ENCODE peak calls at places on chromosomes 4 and X, in seven cellular contexts. B, L, W, O, F, G and J are unnamed samples.
A peak's percentile ranks its signal among the peaks of the same experiment; 100 is the strongest.

GRCh38 chr4:156888762-156889161 is 82.8 kb downstream of the PDGFC start:
- DNase-seq in B (peak; percentile 86), L (peak; percentile 74), W (no peak), O (peak; percentile 90), F (no peak), G (no peak), J (no peak)

GRCh38 chrX:33211356-33212254 is at the start of gene DMD:
- DNase-seq in B (peak; percentile 61), L (peak; percentile 88), W (peak; percentile 71), O (peak; percentile 26), F (peak; percentile 54), G (peak; percentile 38), J (no peak)

GRCh38 chr4:139725236-139725635 is 59.6 kb downstream of the MGST2 start:
- DNase-seq in B (no peak), L (no peak), W (no peak), O (no peak), F (no peak), G (no peak), J (no peak)

GRCh38 chr4:3418029-3418762 is 23.6 kb upstream of the HGFAC start:
- DNase-seq in B (no peak), L (no peak), W (peak; percentile 25), O (no peak), F (peak; percentile 64), G (no peak), J (peak; percentile 19)

GRCh38 chrX:10619311-10620015 is 922 bp downstream of the MID1 start:
- DNase-seq in B (peak; percentile 11), L (peak; percentile 40), W (no peak), O (no peak), F (no peak), G (no peak), J (no peak)

GRCh38 chr4:112374850-112375249 is 77.7 kb downstream of the ALPK1 start:
- DNase-seq in B (no peak), L (no peak), W (no peak), O (no peak), F (no peak), G (no peak), J (no peak)

GRCh38 chrX:66731398-66731797 is 92.5 kb upstream of the EDA2R start:
- DNase-seq in B (peak; percentile 68), L (peak; percentile 76), W (no peak), O (peak; percentile 1), F (no peak), G (no peak), J (no peak)

GRCh38 chrX:9172451-9172850 is 138.5 kb upstream of the FAM9B start:
- DNase-seq in B (no peak), L (no peak), W (no peak), O (no peak), F (no peak), G (no peak), J (no peak)

GRCh38 chr4:122083356-122083755 is 68.8 kb upstream of the BLTP1 start:
- DNase-seq in B (no peak), L (no peak), W (no peak), O (no peak), F (no peak), G (no peak), J (no peak)

GRCh38 chrX:72126539-72127140 is 5.1 kb downstream of the RTL5 start:
- DNase-seq in B (peak; percentile 92), L (peak; percentile 95), W (peak; percentile 80), O (peak; percentile 79), F (peak; percentile 95), G (peak; percentile 84), J (peak; percentile 87)

GRCh38 chr4:40307627-40308497 is 27.3 kb upstream of the CHRNA9 start:
- DNase-seq in B (no peak), L (no peak), W (no peak), O (no peak), F (peak; percentile 75), G (no peak), J (no peak)

GRCh38 chrX:47358387-47359065 is 11.9 kb upstream of the ZNF157 start:
- DNase-seq in B (no peak), L (no peak), W (no peak), O (no peak), F (no peak), G (no peak), J (no peak)

GRCh38 chr4:123299212-123299651 is 97.4 kb upstream of the SPRY1 start:
- DNase-seq in B (peak; percentile 96), L (peak; percentile 93), W (no peak), O (peak; percentile 69), F (no peak), G (no peak), J (no peak)

GRCh38 chr4:17284323-17285175 is 227.3 kb downstream of the QDPR start:
- DNase-seq in B (no peak), L (peak; percentile 48), W (no peak), O (no peak), F (no peak), G (no peak), J (no peak)

GRCh38 chr4:173528378-173529321 is 1.4 kb downstream of the HAND2 start:
- DNase-seq in B (peak; percentile 56), L (peak; percentile 71), W (peak; percentile 54), O (no peak), F (peak; percentile 81), G (no peak), J (no peak)

GRCh38 chr4:88043001-88043400 is 35.6 kb downstream of the PKD2 start:
- DNase-seq in B (no peak), L (no peak), W (no peak), O (no peak), F (no peak), G (no peak), J (no peak)

GRCh38 chrX:13250831-13251612 is 68.8 kb downstream of the ATXN3L start:
- DNase-seq in B (peak; percentile 97), L (peak; percentile 94), W (no peak), O (peak; percentile 97), F (no peak), G (peak; percentile 18), J (no peak)

DNA sequence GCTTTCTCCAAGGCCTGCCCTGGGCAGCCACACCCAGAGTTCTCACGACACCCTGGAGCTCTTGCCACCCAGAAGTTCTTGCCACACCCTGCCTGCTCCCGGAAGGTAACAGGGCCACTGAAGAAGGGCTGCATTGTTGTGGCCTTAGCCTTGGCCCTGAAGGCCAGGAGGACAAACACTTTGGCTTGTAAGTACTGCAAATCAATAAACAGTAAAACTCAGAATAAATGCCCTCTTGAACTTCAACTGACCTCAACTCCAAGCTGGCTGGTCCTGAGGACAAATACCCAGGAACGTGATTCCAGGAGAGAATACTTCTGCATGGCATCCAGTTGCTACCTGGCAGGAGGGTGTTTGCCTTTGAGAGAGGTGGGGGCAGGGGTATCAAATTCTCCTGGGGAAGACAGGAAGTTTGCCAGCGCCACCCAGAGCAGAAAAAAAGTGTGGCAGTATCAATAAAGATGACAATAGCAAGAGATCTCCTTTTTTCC is 54.1 kb downstream of the TLR10 start:
- DNase-seq in B (no peak), L (no peak), W (no peak), O (no peak), F (peak; percentile 80), G (no peak), J (no peak)
- TF ChIP-seq CTCF in B (no peak), L (no peak), W (no peak), O (no peak), F (peak; percentile 59), G (no peak), J (no peak)

GRCh38 chr4:172485007-172485406 is 671.8 kb downstream of the GALNTL6 start:
- DNase-seq in B (no peak), L (no peak), W (no peak), O (no peak), F (no peak), G (no peak), J (no peak)

GRCh38 chr4:172489896-172490295 is 676.7 kb downstream of the GALNTL6 start:
- DNase-seq in B (no peak), L (no peak), W (no peak), O (no peak), F (no peak), G (no peak), J (no peak)
- TF ChIP-seq CTCF in B (no peak), L (no peak), W (no peak), O (no peak), F (no peak), G (no peak), J (no peak)

GRCh38 chr4:20423420-20423819 is 171.7 kb downstream of the SLIT2 start:
- DNase-seq in B (no peak), L (no peak), W (no peak), O (no peak), F (no peak), G (no peak), J (no peak)

GRCh38 chr4:20420916-20421315 is 169.2 kb downstream of the SLIT2 start:
- DNase-seq in B (no peak), L (no peak), W (no peak), O (no peak), F (no peak), G (no peak), J (no peak)

GRCh38 chr4:20418865-20419451 is 167.3 kb downstream of the SLIT2 start:
- DNase-seq in B (peak; percentile 82), L (peak; percentile 89), W (no peak), O (peak; percentile 60), F (no peak), G (no peak), J (no peak)

GRCh38 chr4:20421586-20421985 is 169.9 kb downstream of the SLIT2 start:
- DNase-seq in B (no peak), L (peak; percentile 67), W (no peak), O (no peak), F (no peak), G (no peak), J (no peak)

DNA sequence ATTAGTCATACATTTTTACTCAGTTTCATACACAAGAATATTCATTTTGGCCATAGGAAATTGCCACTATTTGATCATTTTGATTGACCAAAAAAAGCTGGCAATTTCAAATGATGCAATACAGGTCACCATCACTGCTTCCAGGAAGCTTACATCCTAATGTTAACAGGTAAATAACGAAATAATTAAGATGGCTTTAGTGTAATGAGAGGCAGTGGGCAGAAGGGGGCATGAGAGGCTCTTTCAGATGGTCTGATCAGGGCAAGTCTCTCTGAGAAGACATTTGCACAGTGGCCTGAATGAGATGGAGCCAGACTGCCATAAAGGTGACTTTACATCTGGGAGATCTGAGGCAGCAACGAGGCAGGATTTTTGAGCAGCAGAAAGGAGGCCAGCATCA is 170.7 kb downstream of the SLIT2 start:
- DNase-seq in B (peak; percentile 65), L (peak; percentile 64), W (peak; percentile 22), O (peak; percentile 14), F (peak; percentile 91), G (peak; percentile 38), J (peak; percentile 57)
- TF ChIP-seq CTCF in B (peak; percentile 65), L (peak; percentile 62), W (peak; percentile 15), O (peak; percentile 54), F (peak; percentile 82), G (peak; percentile 50), J (peak; percentile 78)

DNA sequence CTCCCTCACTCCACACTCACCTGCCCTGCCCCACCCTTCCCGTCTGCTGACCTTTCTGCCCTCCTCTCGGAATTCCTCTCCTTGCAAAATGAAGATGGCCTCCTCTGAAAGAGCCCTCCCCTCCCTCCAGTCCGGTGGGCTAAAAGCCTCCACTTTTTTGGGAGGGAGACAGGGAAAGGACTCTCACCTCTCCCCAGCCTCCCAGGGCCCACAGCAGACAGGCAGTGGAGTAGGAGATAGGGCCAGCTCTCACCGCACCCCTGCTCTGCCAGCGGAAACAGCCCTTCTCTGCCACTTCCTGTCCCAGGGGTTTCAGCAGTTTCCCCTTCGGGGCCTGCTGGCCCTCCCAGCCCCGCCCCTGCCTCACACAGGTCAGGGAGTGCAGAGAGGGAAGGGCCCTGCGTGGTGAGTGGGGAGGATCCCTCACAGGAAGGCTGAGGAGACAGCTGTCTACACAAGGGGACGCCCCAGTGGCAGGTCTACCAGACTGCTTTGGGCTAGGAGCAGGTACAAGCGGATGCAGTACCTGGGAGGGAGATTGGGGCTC is 18.2 kb downstream of the ELF4 start:
- DNase-seq in B (no peak), L (no peak), W (peak; percentile 57), O (no peak), F (peak; percentile 72), G (no peak), J (no peak)
- TF ChIP-seq CTCF in B (no peak), L (no peak), W (no peak), O (no peak), F (peak; percentile 14), G (no peak), J (no peak)